ENCODE peak calls at places on chromosomes 2 and 18, in eight cellular contexts. W is osteoblast, R is A549, G is uterus, M is coronary artery, L is colonic mucosa, E is RWPE1, X is mammary epithelial cell. Q is an unnamed sample.
A peak's percentile ranks its signal among the peaks of the same experiment; 100 is the strongest.

GRCh38 chr2:19127616-19128015 is 230.8 kb downstream of the OSR1 start:
- DNase-seq in M (no peak), L (no peak), E (no peak), R (no peak), W (no peak), X (no peak), G (no peak), Q (no peak)

GRCh38 chr18:23484783-23485182 is 18.5 kb upstream of the RMC1 start:
- DNase-seq in M (no peak), W (no peak), G (no peak), X (no peak), R (no peak), E (no peak), L (no peak), Q (no peak)

GRCh38 chr2:122136071-122136470 is 380.6 kb downstream of the TSN start:
- DNase-seq in L (no peak), W (no peak), X (peak; percentile 9), M (no peak), R (peak; percentile 27), E (peak; percentile 14), G (no peak), Q (no peak)

GRCh38 chr2:60370835-60371618 is 182.4 kb downstream of the BCL11A start:
- DNase-seq in M (no peak), R (no peak), L (no peak), E (no peak), X (no peak), G (no peak), W (no peak), Q (no peak)

GRCh38 chr2:157182834-157183396 is 74.6 kb upstream of the GALNT5 start:
- DNase-seq in E (peak; percentile 64), G (no peak), W (peak; percentile 84), X (peak; percentile 87), M (no peak), R (peak; percentile 58), L (no peak), Q (no peak)

GRCh38 chr2:121335294-121336290 is 50.6 kb upstream of the TFCP2L1 start:
- DNase-seq in E (peak; percentile 31), L (no peak), G (no peak), R (no peak), W (no peak), M (peak; percentile 59), X (no peak), Q (no peak)

GRCh38 chr2:80530442-80531064 is 226.0 kb upstream of the LRRTM1 start:
- DNase-seq in W (no peak), L (no peak), X (no peak), M (no peak), E (no peak), R (no peak), G (no peak), Q (no peak)

GRCh38 chr2:53450885-53451284 is 316.7 kb upstream of the CHAC2 start:
- DNase-seq in W (no peak), R (no peak), E (no peak), X (no peak), G (no peak), L (no peak), M (no peak), Q (no peak)

GRCh38 chr2:183678908-183679307 is 554.7 kb downstream of the NUP35 start:
- DNase-seq in W (no peak), L (no peak), R (no peak), E (no peak), M (no peak), X (no peak), G (no peak), Q (no peak)

GRCh38 chr2:119229716-119230115 is 6.1 kb downstream of the STEAP3 start:
- DNase-seq in G (no peak), W (no peak), X (no peak), R (no peak), M (no peak), E (no peak), L (no peak), Q (no peak)

GRCh38 chr2:152686308-152686707 is 31.0 kb downstream of the PRPF40A start:
- DNase-seq in X (no peak), R (no peak), L (no peak), G (no peak), M (no peak), E (no peak), W (no peak), Q (no peak)

GRCh38 chr2:190635781-190636180 is 13.1 kb upstream of the NAB1 start:
- DNase-seq in W (no peak), M (no peak), G (no peak), R (no peak), L (no peak), X (no peak), E (no peak), Q (no peak)

GRCh38 chr2:238950551-238950950 is 102.7 kb downstream of the TWIST2 start:
- DNase-seq in R (no peak), G (peak; percentile 13), M (peak; percentile 62), L (peak; percentile 12), W (no peak), X (no peak), E (no peak), Q (no peak)

GRCh38 chr2:68862889-68863288 is 8.3 kb downstream of the BMP10 start:
- DNase-seq in W (no peak), M (no peak), X (no peak), R (no peak), E (no peak), L (no peak), G (no peak), Q (no peak)

GRCh38 chr2:170747921-170748320 is 22.3 kb upstream of the ERICH2 start:
- DNase-seq in W (no peak), E (peak; percentile 55), G (no peak), L (no peak), X (peak; percentile 97), R (no peak), M (no peak), Q (no peak)

GRCh38 chr2:71129891-71130324 is at the start of gene MCEE:
- DNase-seq in M (peak; percentile 92), W (peak; percentile 91), R (peak; percentile 86), X (peak; percentile 85), G (peak; percentile 87), L (peak; percentile 95), E (peak; percentile 88), Q (peak; percentile 95)

GRCh38 chr2:9192712-9193111 is 13.9 kb upstream of the ASAP2 start:
- DNase-seq in R (no peak), L (no peak), X (no peak), M (peak; percentile 69), W (no peak), G (no peak), E (no peak), Q (no peak)

GRCh38 chr18:45248240-45248903 is 366.9 kb upstream of the SLC14A2 start:
- DNase-seq in G (no peak), E (no peak), X (no peak), W (no peak), L (no peak), R (no peak), M (peak; percentile 81), Q (no peak)
- H3K27ac ChIP-seq in G (no peak overlapping the region), E (no peak overlapping the region), X (no peak overlapping the region), W (peak overlapping the region; percentile 71), L (peak overlapping the region; percentile 14), R (no peak overlapping the region), M (peak overlapping the region; percentile 82), Q (peak overlapping the region; percentile 12)

GRCh38 chr2:38509322-38509946 is 93.3 kb downstream of the HNRNPLL start:
- DNase-seq in G (peak; percentile 68), R (no peak), X (peak; percentile 62), M (no peak), L (no peak), E (peak; percentile 52), W (no peak), Q (no peak)

GRCh38 chr2:38504169-38504568 is 98.6 kb downstream of the HNRNPLL start:
- DNase-seq in M (no peak), R (no peak), L (no peak), X (no peak), W (no peak), G (no peak), E (no peak), Q (no peak)

GRCh38 chr2:38507712-38508111 is 95.0 kb downstream of the HNRNPLL start:
- DNase-seq in E (no peak), G (no peak), M (no peak), X (no peak), L (no peak), W (no peak), R (no peak), Q (no peak)

GRCh38 chr2:38508311-38509039 is 94.3 kb downstream of the HNRNPLL start:
- DNase-seq in X (peak; percentile 70), E (peak; percentile 56), L (peak; percentile 92), M (no peak), W (no peak), R (peak; percentile 61), G (peak; percentile 91), Q (peak; percentile 95)

DNA sequence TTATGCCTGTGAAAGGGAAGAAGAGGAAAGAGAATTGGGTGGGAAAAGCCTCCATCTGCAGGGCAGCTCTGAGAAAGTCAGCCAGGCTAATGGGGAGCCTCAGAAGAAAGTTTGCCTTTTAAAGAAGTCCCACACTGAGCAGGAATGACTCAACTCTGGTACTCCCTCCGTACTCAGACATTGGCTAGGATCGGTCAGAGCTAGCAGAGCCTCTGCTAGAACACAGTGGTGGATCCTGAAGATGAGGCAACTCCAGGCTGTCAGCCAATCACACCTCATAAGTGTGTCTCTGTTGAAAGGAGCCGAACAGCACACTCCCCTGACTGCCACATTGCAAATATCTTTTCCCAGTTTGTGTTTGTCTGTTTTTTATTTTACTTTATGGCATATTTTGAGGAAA is 96.9 kb downstream of the HNRNPLL start:
- DNase-seq in G (peak; percentile 96), R (no peak), L (no peak), W (peak; percentile 79), M (no peak), X (peak; percentile 88), E (peak; percentile 52), Q (no peak)
- H3K27ac ChIP-seq in G (peak overlapping the region; percentile 91), R (no peak overlapping the region), L (peak overlapping the region; percentile 35), W (no peak overlapping the region), M (no peak overlapping the region), X (no peak overlapping the region), E (peak overlapping the region; percentile 5), Q (no peak overlapping the region)

DNA sequence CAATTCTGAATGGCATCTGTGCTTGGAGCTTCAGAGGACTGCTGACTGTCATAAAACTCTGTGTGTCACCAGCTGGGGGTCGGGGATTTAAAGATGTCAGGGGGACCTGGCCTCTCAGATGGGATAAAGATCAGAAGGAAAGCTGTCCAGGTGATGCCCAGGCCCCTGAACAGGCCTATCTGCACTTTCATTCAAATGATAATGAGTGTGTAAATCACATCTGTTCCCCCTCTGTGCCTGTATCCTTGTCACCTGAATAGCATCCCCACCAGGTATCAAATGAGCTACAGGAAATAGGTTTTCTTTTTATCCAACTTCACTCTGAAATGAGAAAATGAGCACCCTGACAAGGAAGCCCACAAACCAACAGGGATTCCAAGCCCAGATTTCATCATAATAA is 75.5 kb downstream of the ZEB2 start:
- DNase-seq in R (no peak), M (no peak), L (no peak), X (no peak), E (no peak), W (no peak), G (no peak), Q (no peak)
- H3K27ac ChIP-seq in R (no peak overlapping the region), M (peak overlapping the region; percentile 31), L (no peak overlapping the region), X (no peak overlapping the region), E (no peak overlapping the region), W (peak overlapping the region; percentile 21), G (peak overlapping the region; percentile 52), Q (no peak overlapping the region)

DNA sequence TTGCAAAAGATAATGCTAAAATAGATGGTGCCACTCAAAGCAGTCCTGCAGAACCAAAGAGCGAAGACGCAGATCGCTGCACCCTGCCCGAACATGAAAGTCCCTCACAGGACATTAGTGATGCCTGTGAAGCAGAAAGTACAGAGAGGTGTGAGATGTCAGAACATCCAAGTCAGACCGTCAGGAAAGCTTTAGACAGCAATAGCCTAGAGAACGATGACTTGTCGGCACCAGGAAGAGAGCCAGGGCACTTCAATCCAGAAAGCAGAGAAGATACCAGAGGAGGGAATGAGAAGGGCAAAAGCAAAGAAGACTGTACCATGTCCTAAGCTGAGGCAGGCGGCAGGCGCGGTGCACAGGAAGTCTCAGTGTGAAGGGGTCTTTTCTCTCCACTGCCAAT is 34.8 kb upstream of the RBM44 start:
- DNase-seq in L (no peak), G (no peak), E (no peak), X (no peak), W (no peak), M (no peak), R (no peak), Q (no peak)
- H3K27ac ChIP-seq in L (no peak overlapping the region), G (no peak overlapping the region), E (no peak overlapping the region), X (no peak overlapping the region), W (no peak overlapping the region), M (no peak overlapping the region), R (no peak overlapping the region), Q (no peak overlapping the region)